ENCODE peak calls at places on chromosome 16, in nine cellular contexts. K is activated CD8-positive, alpha-beta memory T cell treated with anti-CD3 and anti-CD28 coated beads for 48 hours; N is NCI-H1417; F is GM12891; W is progenitor cell of endocrine pancreas; U is AG08395; Z is aorta; I is breast epithelium; L is D341Med. R is an unnamed sample.

GRCh38 chr16:30356401-30357084 is 1.4 kb upstream of the CD2BP2 start:
- DNase-seq in K (no peak), N (peak), F (no peak), W (no peak), U (no peak), Z (peak), I (no peak), L (no peak), R (no peak)

GRCh38 chr16:799948-800833 is at the start of gene GNG13:
- DNase-seq in K (no peak), N (peak), F (no peak), W (no peak), U (no peak), Z (no peak), I (no peak), L (no peak), R (no peak)

GRCh38 chr16:23362460-23363317 is 60.6 kb downstream of the SCNN1B start:
- DNase-seq in K (no peak), N (peak), F (no peak), W (no peak), U (no peak), Z (peak), I (peak), L (no peak), R (no peak)

GRCh38 chr16:4410335-4411075 is 5.9 kb downstream of the CORO7 start:
- DNase-seq in K (no peak), N (peak), F (no peak), W (no peak), U (peak), Z (no peak), I (peak), L (no peak), R (no peak)

GRCh38 chr16:56269824-56270684 is 78.8 kb downstream of the GNAO1 start:
- DNase-seq in K (no peak), N (peak), F (no peak), W (no peak), U (peak), Z (no peak), I (no peak), L (no peak), R (no peak)

GRCh38 chr16:89504061-89504460 is 4.1 kb upstream of the SPG7 start:
- DNase-seq in K (no peak), N (no peak), F (no peak), W (no peak), U (no peak), Z (no peak), I (no peak), L (no peak), R (no peak)

GRCh38 chr16:75486666-75487313 is 8.5 kb downstream of the CHST6 start:
- DNase-seq in K (no peak), N (no peak), F (no peak), W (no peak), U (no peak), Z (no peak), I (no peak), L (no peak), R (no peak)

GRCh38 chr16:84848991-84849634 is 29.3 kb downstream of the CRISPLD2 start:
- DNase-seq in K (no peak), N (peak), F (no peak), W (no peak), U (no peak), Z (no peak), I (no peak), L (no peak), R (no peak)

GRCh38 chr16:89118361-89119061 is 24.9 kb downstream of the ACSF3 start:
- DNase-seq in K (no peak), N (no peak), F (no peak), W (no peak), U (no peak), Z (peak), I (no peak), L (no peak), R (no peak)

GRCh38 chr16:74226361-74226979 is 70.1 kb upstream of the PSMD7 start:
- DNase-seq in K (no peak), N (peak), F (no peak), W (no peak), U (peak), Z (no peak), I (no peak), L (no peak), R (no peak)

GRCh38 chr16:89096768-89097527 is 3.3 kb downstream of the ACSF3 start:
- DNase-seq in K (peak), N (no peak), F (no peak), W (no peak), U (no peak), Z (no peak), I (no peak), L (no peak), R (no peak)

GRCh38 chr16:85178006-85178591 is 65.8 kb upstream of the CIBAR2 start:
- DNase-seq in K (no peak), N (no peak), F (no peak), W (no peak), U (no peak), Z (no peak), I (no peak), L (no peak), R (no peak)

GRCh38 chr16:47004652-47005051 is 31.2 kb upstream of the DNAJA2 start:
- DNase-seq in K (no peak), N (no peak), F (no peak), W (no peak), U (no peak), Z (no peak), I (no peak), L (no peak), R (no peak)

GRCh38 chr16:1035066-1035415 is 37.5 kb upstream of the SSTR5 start:
- DNase-seq in K (no peak), N (no peak), F (no peak), W (no peak), U (no peak), Z (no peak), I (no peak), L (no peak), R (no peak)

GRCh38 chr16:168424-168823 is 2.6 kb downstream of the HBM start:
- DNase-seq in K (no peak), N (peak), F (no peak), W (no peak), U (no peak), Z (no peak), I (no peak), L (peak), R (no peak)

GRCh38 chr16:86814256-86814655 is 235.9 kb downstream of the FOXL1 start:
- DNase-seq in K (no peak), N (no peak), F (no peak), W (no peak), U (no peak), Z (no peak), I (no peak), L (no peak), R (no peak)

GRCh38 chr16:86584726-86585721 is 6.7 kb downstream of the FOXL1 start:
- DNase-seq in K (no peak), N (no peak), F (no peak), W (no peak), U (peak), Z (no peak), I (no peak), L (no peak), R (no peak)

GRCh38 chr16:16120044-16120381 is 103.3 kb downstream of the ABCC6 start:
- DNase-seq in K (no peak), N (no peak), F (no peak), W (no peak), U (no peak), Z (no peak), I (no peak), L (no peak), R (no peak)

GRCh38 chr16:73732681-73733080 is 563.9 kb upstream of the PSMD7 start:
- DNase-seq in K (no peak), N (no peak), F (no peak), W (no peak), U (no peak), Z (no peak), I (no peak), L (no peak), R (no peak)

GRCh38 chr16:69563605-69564580 is 1.9 kb upstream of the NFAT5 start:
- DNase-seq in K (peak), N (peak), F (no peak), W (no peak), U (no peak), Z (no peak), I (no peak), L (no peak), R (no peak)

GRCh38 chr16:86534779-86535605 is 20.0 kb downstream of the MTHFSD start:
- DNase-seq in K (no peak), N (no peak), F (no peak), W (no peak), U (no peak), Z (peak), I (no peak), L (no peak), R (no peak)

GRCh38 chr16:68362314-68362913 is 51.6 kb downstream of the PRMT7 start:
- DNase-seq in K (no peak), N (no peak), F (no peak), W (no peak), U (no peak), Z (no peak), I (no peak), L (no peak), R (no peak)

GRCh38 chr16:64470916-64471315 is 650.9 kb downstream of the CDH11 start:
- DNase-seq in K (no peak), N (no peak), F (no peak), W (no peak), U (no peak), Z (no peak), I (no peak), L (no peak), R (no peak)

GRCh38 chr16:78437352-78437968 is 338.0 kb downstream of the WWOX start:
- DNase-seq in K (no peak), N (no peak), F (peak), W (no peak), U (no peak), Z (no peak), I (no peak), L (peak), R (peak)

GRCh38 chr16:57422026-57422944 is 17.7 kb downstream of the CCL17 start:
- DNase-seq in K (no peak), N (peak), F (no peak), W (no peak), U (peak), Z (peak), I (no peak), L (no peak), R (no peak)

GRCh38 chr16:66190411-66190810 is 176.1 kb upstream of the CDH5 start:
- DNase-seq in K (no peak), N (no peak), F (no peak), W (no peak), U (no peak), Z (no peak), I (no peak), L (no peak), R (no peak)

GRCh38 chr16:82891918-82892317 is 265.1 kb downstream of the CDH13 start:
- DNase-seq in K (no peak), N (no peak), F (no peak), W (no peak), U (no peak), Z (no peak), I (no peak), L (no peak), R (no peak)

GRCh38 chr16:54313789-54314188 is 27.2 kb upstream of the IRX3 start:
- DNase-seq in K (no peak), N (no peak), F (no peak), W (no peak), U (no peak), Z (no peak), I (no peak), L (no peak), R (no peak)